ENCODE peak calls at places on chromosomes 4 and X, in seven cellular contexts. L is iPS-NIHi11, U is left cardiac atrium, K is Calu3, T is T-helper 1 cell, D is cardiac fibroblast, J is kidney tubule cell. O is an unnamed sample.

GRCh38 chr4:128830906-128831525 is 21.5 kb downstream of the JADE1 start:
- DNase-seq in L (no peak), U (no peak), K (no peak), T (no peak), D (no peak), J (no peak), O (no peak)

GRCh38 chrX:133813991-133814390 is 171.4 kb downstream of the GPC3 start:
- DNase-seq in L (no peak), U (no peak), K (no peak), T (no peak), D (peak), J (peak), O (no peak)

GRCh38 chrX:3145716-3146115 is 104.4 kb downstream of the ARSF start:
- DNase-seq in L (no peak), U (no peak), K (no peak), T (no peak), D (no peak), J (no peak), O (no peak)

GRCh38 chr4:109046549-109047171 is 255.8 kb downstream of the COL25A1 start:
- DNase-seq in L (no peak), U (no peak), K (no peak), T (no peak), D (peak), J (peak), O (no peak)

GRCh38 chr4:112910109-112910736 is 139.2 kb upstream of the ANK2 start:
- DNase-seq in L (no peak), U (no peak), K (no peak), T (no peak), D (peak), J (peak), O (no peak)

GRCh38 chr4:98908703-98909262 is 20.1 kb downstream of the EIF4E start:
- DNase-seq in L (no peak), U (no peak), K (no peak), T (no peak), D (no peak), J (no peak), O (no peak)

GRCh38 chrX:103343105-103343504 is 13.1 kb downstream of the TCEAL7 start:
- DNase-seq in L (no peak), U (no peak), K (peak), T (peak), D (peak), J (peak), O (no peak)

GRCh38 chr4:41102360-41103092 is 111.8 kb downstream of the APBB2 start:
- DNase-seq in L (peak), U (no peak), K (no peak), T (no peak), D (no peak), J (no peak), O (no peak)

GRCh38 chr4:76703123-76703490 is 194.8 kb downstream of the SOWAHB start:
- DNase-seq in L (no peak), U (no peak), K (no peak), T (no peak), D (no peak), J (peak), O (no peak)

GRCh38 chr4:7610841-7611240 is 176.1 kb upstream of the PSAPL1 start:
- DNase-seq in L (no peak), U (no peak), K (no peak), T (no peak), D (no peak), J (no peak), O (no peak)

GRCh38 chr4:147090486-147090885 is 144.8 kb upstream of the TTC29 start:
- DNase-seq in L (no peak), U (no peak), K (no peak), T (no peak), D (no peak), J (no peak), O (no peak)

GRCh38 chr4:1802720-1803522 is 9.8 kb downstream of the FGFR3 start:
- DNase-seq in L (peak), U (peak), K (no peak), T (no peak), D (no peak), J (no peak), O (no peak)

GRCh38 chr4:101774807-101775206 is 15.7 kb upstream of the BANK1 start:
- DNase-seq in L (no peak), U (no peak), K (no peak), T (no peak), D (peak), J (no peak), O (no peak)

GRCh38 chr4:80184791-80185756 is 12.2 kb upstream of the PRDM8 start:
- DNase-seq in L (no peak), U (no peak), K (no peak), T (no peak), D (no peak), J (no peak), O (no peak)

GRCh38 chr4:113586072-113586471 is 175.5 kb downstream of the CAMK2D start:
- DNase-seq in L (no peak), U (no peak), K (no peak), T (no peak), D (peak), J (no peak), O (no peak)

GRCh38 chrX:140713174-140713539 is 3.6 kb downstream of the LINC00632 start:
- DNase-seq in L (no peak), U (no peak), K (no peak), T (no peak), D (no peak), J (no peak), O (no peak)

GRCh38 chr4:20368926-20369325 is 117.2 kb downstream of the SLIT2 start:
- DNase-seq in L (no peak), U (no peak), K (no peak), T (no peak), D (peak), J (no peak), O (no peak)